ENCODE peak calls at places on chromosomes 2 and 18, in ten cellular contexts. One of them, this sample, is unnamed.

GRCh38 chr2:23425338-23425871 is 40.4 kb downstream of the KLHL29 start:
- DNase-seq in upper lobe of left lung: no peak
- DNase-seq in fibroblast of lung: no peak
- DNase-seq in body of pancreas: peak; percentile 16
- DNase-seq in right lobe of liver: no peak
- DNase-seq in pancreas: no peak
- DNase-seq in AG04449: no peak
- DNase-seq in fibroblast of mammary gland: no peak
- DNase-seq in cardiac fibroblast: no peak
- DNase-seq in stomach: no peak
- DNase-seq in this sample: no peak

GRCh38 chr2:172647439-172647838 is 88.2 kb upstream of the RAPGEF4 start:
- DNase-seq in AG04449: no peak
- DNase-seq in right lobe of liver: no peak
- DNase-seq in body of pancreas: no peak
- DNase-seq in cardiac fibroblast: no peak
- DNase-seq in stomach: no peak
- DNase-seq in fibroblast of lung: peak; percentile 73
- DNase-seq in upper lobe of left lung: no peak
- DNase-seq in pancreas: no peak
- DNase-seq in fibroblast of mammary gland: peak; percentile 67
- DNase-seq in this sample: no peak

GRCh38 chr2:135230150-135230549 is 178.1 kb downstream of the RAB3GAP1 start:
- DNase-seq in pancreas: no peak
- DNase-seq in fibroblast of mammary gland: no peak
- DNase-seq in cardiac fibroblast: no peak
- DNase-seq in AG04449: no peak
- DNase-seq in fibroblast of lung: no peak
- DNase-seq in stomach: no peak
- DNase-seq in body of pancreas: no peak
- DNase-seq in right lobe of liver: no peak
- DNase-seq in upper lobe of left lung: no peak
- DNase-seq in this sample: no peak

GRCh38 chr2:16250886-16251285 is 310.5 kb downstream of the MYCN start:
- DNase-seq in AG04449: no peak
- DNase-seq in body of pancreas: no peak
- DNase-seq in fibroblast of mammary gland: no peak
- DNase-seq in upper lobe of left lung: no peak
- DNase-seq in pancreas: no peak
- DNase-seq in cardiac fibroblast: no peak
- DNase-seq in stomach: peak; percentile 47
- DNase-seq in right lobe of liver: no peak
- DNase-seq in fibroblast of lung: no peak
- DNase-seq in this sample: no peak

GRCh38 chr2:170369894-170370293 is 191.9 kb downstream of the MYO3B start:
- DNase-seq in body of pancreas: no peak
- DNase-seq in right lobe of liver: no peak
- DNase-seq in fibroblast of lung: peak; percentile 5
- DNase-seq in upper lobe of left lung: no peak
- DNase-seq in fibroblast of mammary gland: peak; percentile 37
- DNase-seq in AG04449: no peak
- DNase-seq in cardiac fibroblast: peak; percentile 42
- DNase-seq in stomach: no peak
- DNase-seq in pancreas: no peak
- DNase-seq in this sample: no peak

GRCh38 chr2:25982273-25982967 is at the start of gene KIF3C:
- DNase-seq in fibroblast of lung: peak; percentile 66
- DNase-seq in pancreas: peak; percentile 78
- DNase-seq in right lobe of liver: peak; percentile 71
- DNase-seq in cardiac fibroblast: peak; percentile 72
- DNase-seq in stomach: peak; percentile 59
- DNase-seq in body of pancreas: peak; percentile 70
- DNase-seq in upper lobe of left lung: peak; percentile 69
- DNase-seq in fibroblast of mammary gland: peak; percentile 58
- DNase-seq in AG04449: no peak
- DNase-seq in this sample: no peak

GRCh38 chr2:42624047-42624446 is 55.6 kb downstream of the MTA3 start:
- DNase-seq in stomach: no peak
- DNase-seq in fibroblast of mammary gland: no peak
- DNase-seq in upper lobe of left lung: no peak
- DNase-seq in fibroblast of lung: no peak
- DNase-seq in cardiac fibroblast: no peak
- DNase-seq in right lobe of liver: no peak
- DNase-seq in pancreas: no peak
- DNase-seq in body of pancreas: no peak
- DNase-seq in AG04449: no peak
- DNase-seq in this sample: no peak

GRCh38 chr2:220077488-220077887 is 450.1 kb downstream of the SLC4A3 start:
- DNase-seq in cardiac fibroblast: peak; percentile 83
- DNase-seq in upper lobe of left lung: no peak
- DNase-seq in AG04449: peak; percentile 24
- DNase-seq in right lobe of liver: no peak
- DNase-seq in pancreas: no peak
- DNase-seq in body of pancreas: no peak
- DNase-seq in fibroblast of mammary gland: peak; percentile 96
- DNase-seq in stomach: no peak
- DNase-seq in fibroblast of lung: peak; percentile 89
- DNase-seq in this sample: peak; percentile 57

GRCh38 chr2:36695746-36696415 is 626 bp upstream of the VIT start:
- DNase-seq in fibroblast of lung: peak; percentile 73
- DNase-seq in pancreas: no peak
- DNase-seq in right lobe of liver: no peak
- DNase-seq in cardiac fibroblast: peak; percentile 45
- DNase-seq in upper lobe of left lung: no peak
- DNase-seq in fibroblast of mammary gland: peak; percentile 85
- DNase-seq in body of pancreas: no peak
- DNase-seq in AG04449: no peak
- DNase-seq in stomach: no peak
- DNase-seq in this sample: no peak

GRCh38 chr2:25615920-25616319 is 57.5 kb downstream of the DTNB start:
- DNase-seq in right lobe of liver: no peak
- DNase-seq in fibroblast of mammary gland: no peak
- DNase-seq in fibroblast of lung: peak; percentile 2
- DNase-seq in pancreas: no peak
- DNase-seq in upper lobe of left lung: no peak
- DNase-seq in cardiac fibroblast: no peak
- DNase-seq in body of pancreas: no peak
- DNase-seq in AG04449: no peak
- DNase-seq in stomach: no peak
- DNase-seq in this sample: no peak

GRCh38 chr18:9328776-9329175 is 5.8 kb upstream of the TWSG1 start:
- DNase-seq in fibroblast of mammary gland: peak; percentile 51
- DNase-seq in stomach: no peak
- DNase-seq in cardiac fibroblast: no peak
- DNase-seq in right lobe of liver: no peak
- DNase-seq in pancreas: no peak
- DNase-seq in body of pancreas: no peak
- DNase-seq in AG04449: no peak
- DNase-seq in upper lobe of left lung: no peak
- DNase-seq in fibroblast of lung: no peak
- DNase-seq in this sample: no peak

GRCh38 chr18:9330419-9330818 is 4.2 kb upstream of the TWSG1 start:
- DNase-seq in upper lobe of left lung: no peak
- DNase-seq in fibroblast of lung: no peak
- DNase-seq in pancreas: no peak
- DNase-seq in right lobe of liver: no peak
- DNase-seq in cardiac fibroblast: no peak
- DNase-seq in body of pancreas: no peak
- DNase-seq in AG04449: no peak
- DNase-seq in stomach: no peak
- DNase-seq in fibroblast of mammary gland: no peak
- DNase-seq in this sample: no peak

GRCh38 chr18:9333441-9334350 is 877 bp upstream of the TWSG1 start:
- DNase-seq in AG04449: no peak
- DNase-seq in upper lobe of left lung: no peak
- DNase-seq in right lobe of liver: no peak
- DNase-seq in fibroblast of mammary gland: no peak
- DNase-seq in stomach: no peak
- DNase-seq in cardiac fibroblast: no peak
- DNase-seq in fibroblast of lung: no peak
- DNase-seq in body of pancreas: no peak
- DNase-seq in pancreas: peak; percentile 47
- DNase-seq in this sample: no peak

GRCh38 chr18:9325716-9326115 is 8.9 kb upstream of the TWSG1 start:
- DNase-seq in upper lobe of left lung: no peak
- DNase-seq in fibroblast of lung: no peak
- DNase-seq in fibroblast of mammary gland: no peak
- DNase-seq in cardiac fibroblast: peak; percentile 80
- DNase-seq in stomach: no peak
- DNase-seq in body of pancreas: no peak
- DNase-seq in AG04449: no peak
- DNase-seq in right lobe of liver: no peak
- DNase-seq in pancreas: no peak
- DNase-seq in this sample: no peak

GRCh38 chr18:9329471-9329870 is 5.1 kb upstream of the TWSG1 start:
- DNase-seq in right lobe of liver: no peak
- DNase-seq in fibroblast of lung: no peak
- DNase-seq in stomach: no peak
- DNase-seq in pancreas: no peak
- DNase-seq in cardiac fibroblast: no peak
- DNase-seq in body of pancreas: no peak
- DNase-seq in AG04449: no peak
- DNase-seq in upper lobe of left lung: no peak
- DNase-seq in fibroblast of mammary gland: no peak
- DNase-seq in this sample: no peak
- TF ChIP-seq CTCF in right lobe of liver: no peak
- TF ChIP-seq CTCF in fibroblast of lung: no peak
- TF ChIP-seq CTCF in stomach: no peak
- TF ChIP-seq CTCF in pancreas: no peak
- TF ChIP-seq CTCF in cardiac fibroblast: no peak
- TF ChIP-seq CTCF in body of pancreas: no peak
- TF ChIP-seq CTCF in AG04449: no peak
- TF ChIP-seq CTCF in upper lobe of left lung: no peak
- TF ChIP-seq CTCF in fibroblast of mammary gland: no peak
- TF ChIP-seq CTCF in this sample: no peak

DNA sequence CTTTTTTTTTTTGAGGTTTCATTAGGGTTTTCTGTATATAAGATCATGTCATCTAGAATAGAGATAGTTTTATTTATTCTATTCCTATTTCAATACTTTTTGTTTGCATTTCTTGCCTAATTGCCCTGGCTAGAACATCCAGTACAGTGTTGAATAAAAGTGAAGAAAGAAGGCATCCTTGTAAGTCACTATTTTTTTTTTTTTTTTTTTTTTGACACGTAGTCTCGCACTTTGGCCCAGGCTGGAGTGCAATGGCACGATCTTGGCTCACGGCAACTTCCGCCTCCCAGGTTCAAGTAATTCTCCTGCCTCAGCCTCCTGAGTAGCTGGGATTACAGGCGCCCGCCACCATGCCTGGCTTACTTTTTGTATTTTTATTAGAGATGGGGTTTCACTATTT is 27.8 kb upstream of the RANBP2 start:
- DNase-seq in cardiac fibroblast: no peak
- DNase-seq in fibroblast of lung: no peak
- DNase-seq in right lobe of liver: no peak
- DNase-seq in pancreas: no peak
- DNase-seq in body of pancreas: no peak
- DNase-seq in stomach: no peak
- DNase-seq in AG04449: no peak
- DNase-seq in upper lobe of left lung: no peak
- DNase-seq in fibroblast of mammary gland: no peak
- DNase-seq in this sample: no peak
- H3K4me3 ChIP-seq in cardiac fibroblast: no peak overlapping the region
- H3K4me3 ChIP-seq in fibroblast of lung: no peak overlapping the region
- H3K4me3 ChIP-seq in right lobe of liver: no peak overlapping the region
- H3K4me3 ChIP-seq in pancreas: no peak overlapping the region
- H3K4me3 ChIP-seq in body of pancreas: no peak overlapping the region
- H3K4me3 ChIP-seq in stomach: no peak overlapping the region
- H3K4me3 ChIP-seq in AG04449: no peak overlapping the region
- H3K4me3 ChIP-seq in upper lobe of left lung: no peak overlapping the region
- H3K4me3 ChIP-seq in fibroblast of mammary gland: no peak overlapping the region
- H3K4me3 ChIP-seq in this sample: no peak overlapping the region

GRCh38 chr18:33606621-33607020 is 28.6 kb downstream of the ASXL3 start:
- DNase-seq in right lobe of liver: no peak
- DNase-seq in cardiac fibroblast: no peak
- DNase-seq in stomach: no peak
- DNase-seq in fibroblast of lung: no peak
- DNase-seq in AG04449: no peak
- DNase-seq in pancreas: no peak
- DNase-seq in upper lobe of left lung: no peak
- DNase-seq in body of pancreas: no peak
- DNase-seq in fibroblast of mammary gland: no peak
- DNase-seq in this sample: no peak
- TF ChIP-seq CTCF in right lobe of liver: no peak
- TF ChIP-seq CTCF in cardiac fibroblast: no peak
- TF ChIP-seq CTCF in stomach: no peak
- TF ChIP-seq CTCF in fibroblast of lung: no peak
- TF ChIP-seq CTCF in AG04449: no peak
- TF ChIP-seq CTCF in pancreas: no peak
- TF ChIP-seq CTCF in upper lobe of left lung: no peak
- TF ChIP-seq CTCF in body of pancreas: no peak
- TF ChIP-seq CTCF in fibroblast of mammary gland: peak; percentile 7
- TF ChIP-seq CTCF in this sample: no peak

GRCh38 chr2:221502270-221502973 is 69.7 kb downstream of the EPHA4 start:
- DNase-seq in cardiac fibroblast: peak; percentile 77
- DNase-seq in right lobe of liver: no peak
- DNase-seq in stomach: no peak
- DNase-seq in body of pancreas: no peak
- DNase-seq in fibroblast of mammary gland: peak; percentile 85
- DNase-seq in fibroblast of lung: peak; percentile 95
- DNase-seq in pancreas: no peak
- DNase-seq in AG04449: peak; percentile 34
- DNase-seq in upper lobe of left lung: no peak
- DNase-seq in this sample: peak; percentile 71

GRCh38 chr2:221503965-221504364 is 68.1 kb downstream of the EPHA4 start:
- DNase-seq in stomach: no peak
- DNase-seq in fibroblast of lung: no peak
- DNase-seq in pancreas: no peak
- DNase-seq in body of pancreas: no peak
- DNase-seq in cardiac fibroblast: no peak
- DNase-seq in AG04449: no peak
- DNase-seq in upper lobe of left lung: no peak
- DNase-seq in right lobe of liver: no peak
- DNase-seq in fibroblast of mammary gland: no peak
- DNase-seq in this sample: no peak

GRCh38 chr2:221500501-221501209 is 71.4 kb downstream of the EPHA4 start:
- DNase-seq in fibroblast of mammary gland: no peak
- DNase-seq in stomach: no peak
- DNase-seq in upper lobe of left lung: no peak
- DNase-seq in body of pancreas: no peak
- DNase-seq in pancreas: no peak
- DNase-seq in fibroblast of lung: peak; percentile 33
- DNase-seq in cardiac fibroblast: no peak
- DNase-seq in right lobe of liver: no peak
- DNase-seq in AG04449: no peak
- DNase-seq in this sample: no peak

GRCh38 chr2:221501210-221501882 is 70.8 kb downstream of the EPHA4 start:
- DNase-seq in upper lobe of left lung: peak; percentile 33
- DNase-seq in body of pancreas: no peak
- DNase-seq in right lobe of liver: no peak
- DNase-seq in fibroblast of mammary gland: peak; percentile 79
- DNase-seq in stomach: no peak
- DNase-seq in cardiac fibroblast: peak; percentile 85
- DNase-seq in fibroblast of lung: peak; percentile 88
- DNase-seq in pancreas: no peak
- DNase-seq in AG04449: peak; percentile 23
- DNase-seq in this sample: no peak

DNA sequence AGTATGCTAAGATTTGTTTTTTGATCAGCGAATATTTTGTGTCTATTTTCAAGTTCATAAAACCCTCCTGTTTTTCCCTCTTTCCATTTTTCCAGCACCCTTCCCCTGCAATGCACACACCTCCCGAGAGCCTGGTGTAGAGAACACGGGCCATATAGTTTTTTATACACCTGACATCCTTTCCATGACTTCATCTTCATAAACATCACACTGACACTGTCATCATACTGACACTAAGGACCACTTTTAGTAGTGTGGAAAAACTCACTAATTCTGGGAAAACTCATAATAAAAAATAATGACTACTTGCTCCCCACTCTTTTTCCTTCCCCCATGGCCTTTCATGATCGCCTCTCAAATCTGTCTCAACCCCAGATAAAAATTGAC is 70.2 kb downstream of the EPHA4 start:
- DNase-seq in fibroblast of mammary gland: no peak
- DNase-seq in upper lobe of left lung: no peak
- DNase-seq in AG04449: no peak
- DNase-seq in body of pancreas: no peak
- DNase-seq in stomach: no peak
- DNase-seq in pancreas: no peak
- DNase-seq in right lobe of liver: no peak
- DNase-seq in fibroblast of lung: no peak
- DNase-seq in cardiac fibroblast: no peak
- DNase-seq in this sample: no peak
- H3K4me3 ChIP-seq in fibroblast of mammary gland: no peak overlapping the region
- H3K4me3 ChIP-seq in upper lobe of left lung: peak overlapping the region; percentile 33
- H3K4me3 ChIP-seq in AG04449: no peak overlapping the region
- H3K4me3 ChIP-seq in body of pancreas: no peak overlapping the region
- H3K4me3 ChIP-seq in stomach: no peak overlapping the region
- H3K4me3 ChIP-seq in pancreas: no peak overlapping the region
- H3K4me3 ChIP-seq in right lobe of liver: no peak overlapping the region
- H3K4me3 ChIP-seq in fibroblast of lung: peak overlapping the region; percentile 15
- H3K4me3 ChIP-seq in cardiac fibroblast: no peak overlapping the region
- H3K4me3 ChIP-seq in this sample: peak overlapping the region; percentile 29